ENCODE peak calls at places on chromosomes 16 and 17, in nine cellular contexts. A is neural progenitor cell; U is activated T-cell treated with anti-CD3 and anti-CD28 coated beads for 4 hours; Q is NCI-H460; F is effector CD4-positive, alpha-beta T cell; Z is GM23338; D is stimulated activated CD8-positive, alpha-beta memory T cell treated with anti-CD3 and anti-CD28 coated beads, Interleukin-4, amount 100 ng/mL, for 4 hours; P is NCI-H2107; T is Karpas-422. S is an unnamed sample.

GRCh38 chr17:77445908-77446535 is 305.3 kb downstream of the SEC14L1 start:
- DNase-seq in A (no peak), U (no peak), Q (no peak), F (peak), Z (no peak), D (no peak), P (no peak), T (peak), S (no peak)

GRCh38 chr16:4338712-4339299 is 12.3 kb downstream of the PAM16 start:
- DNase-seq in A (no peak), U (no peak), Q (no peak), F (no peak), Z (no peak), D (no peak), P (no peak), T (no peak), S (no peak)

GRCh38 chr16:54176376-54176901 is 110.1 kb downstream of the IRX3 start:
- DNase-seq in A (peak), U (no peak), Q (no peak), F (no peak), Z (peak), D (no peak), P (no peak), T (no peak), S (no peak)

GRCh38 chr16:29744541-29745101 is 1.2 kb downstream of the C16orf54 start:
- DNase-seq in A (no peak), U (no peak), Q (no peak), F (no peak), Z (peak), D (no peak), P (no peak), T (no peak), S (no peak)

GRCh38 chr16:81415757-81416156 is 28.9 kb upstream of the CMIP start:
- DNase-seq in A (peak), U (no peak), Q (no peak), F (no peak), Z (peak), D (no peak), P (no peak), T (no peak), S (no peak)

GRCh38 chr16:28182183-28182582 is 29.6 kb downstream of the XPO6 start:
- DNase-seq in A (no peak), U (peak), Q (no peak), F (no peak), Z (no peak), D (no peak), P (no peak), T (no peak), S (peak)

GRCh38 chr17:7590743-7591142 is 849 bp upstream of the SOX15 start:
- DNase-seq in A (peak), U (no peak), Q (no peak), F (no peak), Z (peak), D (no peak), P (no peak), T (no peak), S (peak)

GRCh38 chr16:56681939-56682702 is at the start of gene MT1X:
- DNase-seq in A (peak), U (peak), Q (peak), F (peak), Z (peak), D (peak), P (peak), T (peak), S (peak)

GRCh38 chr16:56812884-56813283 is 52.1 kb upstream of the SLC12A3 start:
- DNase-seq in A (no peak), U (no peak), Q (peak), F (no peak), Z (no peak), D (no peak), P (no peak), T (no peak), S (peak)

GRCh38 chr16:27232875-27233605 is 29.7 kb downstream of the KDM8 start:
- DNase-seq in A (no peak), U (no peak), Q (no peak), F (no peak), Z (no peak), D (no peak), P (no peak), T (no peak), S (no peak)

GRCh38 chr17:83203073-83203471 is 123.7 kb downstream of the METRNL start:
- DNase-seq in A (no peak), U (no peak), Q (no peak), F (no peak), Z (no peak), D (no peak), P (no peak), T (no peak), S (no peak)

S was measured in ACHN.